ENCODE peak calls at places on chromosomes 1 and 21, in eight cellular contexts. K is GM12892; A is CD4-positive, alpha-beta T cell; R is renal cortical epithelial cell; S is HS-27A; Y is cardiac fibroblast; W is CD8-positive, alpha-beta T cell; H is mesothelial cell of epicardium. M is an unnamed sample.

GRCh38 chr1:83676106-83676505 is 322.8 kb downstream of the TTLL7 start:
- DNase-seq in R (peak), W (no peak), H (no peak), S (no peak), K (no peak), A (no peak), Y (peak), M (no peak)

GRCh38 chr1:170073893-170074249 is 624 bp downstream of the KIFAP3 start:
- DNase-seq in A (no peak), Y (no peak), W (no peak), H (no peak), R (no peak), K (no peak), S (no peak), M (no peak)

GRCh38 chr21:39088831-39089380 is 94.3 kb downstream of the PSMG1 start:
- DNase-seq in K (no peak), W (no peak), Y (peak), A (no peak), R (peak), S (peak), H (no peak), M (peak)

GRCh38 chr1:147072371-147073061 is 99.8 kb downstream of the PRKAB2 start:
- DNase-seq in K (no peak), R (peak), H (no peak), W (no peak), S (no peak), Y (no peak), A (no peak), M (no peak)

GRCh38 chr1:67957026-67957425 is 93.4 kb downstream of the DIRAS3 start:
- DNase-seq in Y (no peak), R (no peak), W (no peak), A (no peak), K (no peak), H (no peak), S (no peak), M (no peak)

GRCh38 chr1:175317309-175317708 is 124.7 kb upstream of the KIAA0040 start:
- DNase-seq in H (no peak), K (no peak), W (no peak), Y (peak), A (peak), R (no peak), S (no peak), M (no peak)

GRCh38 chr1:111476761-111477309 is 3.1 kb downstream of the C1orf162 start:
- DNase-seq in Y (no peak), A (peak), W (peak), R (no peak), S (no peak), H (no peak), K (no peak), M (no peak)

GRCh38 chr1:38923607-38924006 is 18.0 kb downstream of the RHBDL2 start:
- DNase-seq in H (no peak), S (no peak), R (no peak), W (no peak), K (no peak), A (no peak), Y (peak), M (no peak)

GRCh38 chr1:201268604-201269151 is 14.6 kb upstream of the PKP1 start:
- DNase-seq in S (peak), A (no peak), K (no peak), R (peak), W (no peak), Y (peak), H (no peak), M (peak)

GRCh38 chr1:51957618-51958017 is 32.9 kb downstream of the RAB3B start:
- DNase-seq in R (no peak), Y (no peak), A (no peak), K (no peak), H (no peak), W (no peak), S (no peak), M (no peak)

GRCh38 chr1:87880747-87881133 is 552.1 kb downstream of the LMO4 start:
- DNase-seq in H (no peak), W (no peak), S (no peak), R (no peak), A (no peak), K (no peak), Y (peak), M (no peak)

GRCh38 chr1:108057536-108057935 is 92.6 kb upstream of the VAV3 start:
- DNase-seq in W (no peak), A (no peak), H (no peak), S (no peak), R (peak), K (no peak), Y (peak), M (no peak)

GRCh38 chr1:84742653-84743052 is 52.4 kb upstream of the SSX2IP start:
- DNase-seq in W (no peak), S (no peak), A (no peak), H (no peak), R (no peak), Y (peak), K (no peak), M (no peak)

GRCh38 chr1:154607084-154607747 is 770 bp downstream of the ADAR start:
- DNase-seq in H (peak), K (no peak), W (peak), Y (peak), S (no peak), R (peak), A (no peak), M (no peak)

GRCh38 chr1:152110365-152110859 is 4.8 kb downstream of the TCHH start:
- DNase-seq in A (no peak), W (no peak), H (no peak), Y (peak), S (peak), K (no peak), R (no peak), M (no peak)

M was measured in amniotic stem cell.